ENCODE peak calls at places on chromosomes 12 and 14, in four cellular contexts. P is lower lobe of right lung, T is left lung, Z is lung. N is an unnamed sample.

GRCh38 chr12:84976133-84976532 is 59.9 kb downstream of the TSPAN19 start:
- DNase-seq in P (no peak), T (no peak), Z (no peak), N (no peak)

GRCh38 chr14:104202259-104203070 is 64.1 kb downstream of the KIF26A start:
- DNase-seq in P (peak; percentile 75), T (no peak), Z (peak; percentile 50), N (no peak)

GRCh38 chr14:75967866-75968265 is 13.9 kb downstream of the TGFB3 start:
- DNase-seq in P (no peak), T (no peak), Z (no peak), N (no peak)

GRCh38 chr14:81453166-81453766 is 53.1 kb upstream of the STON2 start:
- DNase-seq in P (no peak), T (no peak), Z (peak; percentile 52), N (peak; percentile 45)

GRCh38 chr12:62268956-62269355 is 8.8 kb downstream of the USP15 start:
- DNase-seq in P (no peak), T (no peak), Z (no peak), N (no peak)

GRCh38 chr12:82425241-82425640 is 66.9 kb downstream of the METTL25 start:
- DNase-seq in P (no peak), T (no peak), Z (no peak), N (no peak)

GRCh38 chr12:71878208-71878607 is 38.6 kb downstream of the TBC1D15 start:
- DNase-seq in P (no peak), T (no peak), Z (no peak), N (no peak)

GRCh38 chr14:21275261-21275858 is 4.5 kb upstream of the RPGRIP1 start:
- DNase-seq in P (no peak), T (no peak), Z (no peak), N (no peak)

GRCh38 chr12:90065301-90065801 is 356.7 kb upstream of the ATP2B1 start:
- DNase-seq in P (no peak), T (no peak), Z (no peak), N (no peak)

GRCh38 chr14:98802044-98802443 is 470.0 kb downstream of the BCL11B start:
- DNase-seq in P (no peak), T (no peak), Z (no peak), N (no peak)

GRCh38 chr12:12661086-12661485 is 34.9 kb downstream of the GPR19 start:
- DNase-seq in P (no peak), T (no peak), Z (no peak), N (no peak)

GRCh38 chr14:26887842-26888241 is 290.0 kb upstream of the NOVA1 start:
- DNase-seq in P (no peak), T (no peak), Z (no peak), N (no peak)

GRCh38 chr14:38775986-38776385 is 327.0 kb downstream of the SEC23A start:
- DNase-seq in P (no peak), T (no peak), Z (no peak), N (no peak)

GRCh38 chr14:63432228-63432627 is 110.9 kb downstream of the PPP2R5E start:
- DNase-seq in P (no peak), T (no peak), Z (no peak), N (no peak)

GRCh38 chr14:60974070-60974469 is 6.8 kb downstream of the TRMT5 start:
- DNase-seq in P (no peak), T (no peak), Z (no peak), N (no peak)

GRCh38 chr12:1598757-1599156 is 4.4 kb upstream of the FBXL14 start:
- DNase-seq in P (no peak), T (no peak), Z (no peak), N (no peak)

GRCh38 chr12:47276253-47277070 is 196.7 kb upstream of the AMIGO2 start:
- DNase-seq in P (no peak), T (peak; percentile 36), Z (peak; percentile 59), N (peak; percentile 51)

GRCh38 chr12:42370013-42370412 is 44.0 kb downstream of the PPHLN1 start:
- DNase-seq in P (no peak), T (no peak), Z (no peak), N (no peak)

GRCh38 chr14:74429221-74429691 is 3.2 kb upstream of the SYNDIG1L start:
- DNase-seq in P (no peak), T (no peak), Z (no peak), N (no peak)

GRCh38 chr12:64730585-64730964 is 28.6 kb downstream of the GNS start:
- DNase-seq in P (no peak), T (no peak), Z (no peak), N (no peak)

GRCh38 chr14:63909984-63910383 is 57.2 kb downstream of the SYNE2 start:
- DNase-seq in P (no peak), T (no peak), Z (no peak), N (no peak)

GRCh38 chr14:25680934-25681333 is 631.0 kb upstream of the STXBP6 start:
- DNase-seq in P (no peak), T (no peak), Z (no peak), N (no peak)

GRCh38 chr14:72104011-72104613 is 171.9 kb downstream of the RGS6 start:
- DNase-seq in P (peak; percentile 49), T (no peak), Z (no peak), N (peak; percentile 15)

GRCh38 chr14:54743382-54743781 is 159.2 kb downstream of the GCH1 start:
- DNase-seq in P (no peak), T (no peak), Z (no peak), N (no peak)

GRCh38 chr14:54746019-54746418 is 156.6 kb downstream of the GCH1 start:
- DNase-seq in P (no peak), T (no peak), Z (no peak), N (no peak)

GRCh38 chr14:54738009-54738408 is 164.6 kb downstream of the GCH1 start:
- DNase-seq in P (no peak), T (no peak), Z (no peak), N (no peak)

GRCh38 chr14:54739514-54739913 is 163.1 kb downstream of the GCH1 start:
- DNase-seq in P (no peak), T (no peak), Z (no peak), N (no peak)

DNA sequence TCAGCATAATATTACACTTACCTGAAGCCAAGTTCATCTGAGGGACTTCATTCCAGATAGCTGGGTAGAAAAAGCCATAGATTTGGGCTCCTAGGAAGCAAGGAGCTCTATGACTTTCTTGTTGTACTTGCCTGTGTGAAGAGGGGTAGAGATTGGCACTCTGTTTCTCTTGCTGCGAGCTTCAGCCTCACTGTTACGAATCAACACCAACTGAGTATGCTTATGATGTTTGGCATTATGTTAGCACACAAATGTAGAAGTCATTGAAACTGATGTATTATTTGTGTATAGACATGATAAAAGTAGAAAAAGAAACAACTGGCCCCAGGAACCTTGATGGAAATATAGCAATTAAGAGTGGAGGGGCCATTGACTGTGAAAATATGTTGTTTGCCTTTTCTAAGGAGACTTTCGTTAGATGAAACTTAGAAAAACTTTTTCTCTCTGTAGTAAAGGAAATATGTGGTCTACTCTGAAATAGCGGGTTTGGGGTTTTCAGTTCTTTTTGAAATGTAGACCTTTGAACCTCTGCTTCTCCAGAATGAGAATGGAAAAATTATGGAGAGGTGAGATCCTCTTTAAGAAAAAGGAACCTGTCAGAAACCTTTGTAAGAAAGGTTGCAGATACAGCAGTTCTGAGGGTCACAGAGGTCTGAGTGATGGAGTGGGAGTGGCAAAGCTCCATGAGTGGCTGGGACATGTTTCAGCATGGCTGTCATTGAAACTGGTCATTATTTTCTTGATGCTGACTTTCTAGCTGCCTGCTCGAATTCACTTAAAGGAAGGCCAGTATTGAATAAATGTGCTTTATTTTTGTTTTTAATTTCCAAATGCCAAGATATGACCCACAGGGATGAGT is 159.9 kb downstream of the GCH1 start:
- DNase-seq in P (no peak), T (no peak), Z (no peak), N (no peak)
- H3K4me1 ChIP-seq in P (no peaks in the 10 kb centered on the region), T (no peaks in the 10 kb centered on the region), Z (peaks cover 5% of the 10 kb centered on the region), N (peaks cover 22% of the 10 kb centered on the region)

GRCh38 chr12:7061596-7061995 is 1.1 kb downstream of the C1S start:
- DNase-seq in P (no peak), T (no peak), Z (no peak), N (no peak)
- H3K4me3 ChIP-seq in P (peak overlapping the region; percentile 50), T (peak overlapping the region; percentile 29), Z (no peak overlapping the region), N (no peak overlapping the region)

GRCh38 chr12:107079172-107080011 is 14.0 kb downstream of the CRY1 start:
- DNase-seq in P (no peak), T (no peak), Z (no peak), N (no peak)
- TF ChIP-seq CTCF in P (peak; percentile 41), T (peak; percentile 13), Z (peak; percentile 7), N (peak; percentile 63)

DNA sequence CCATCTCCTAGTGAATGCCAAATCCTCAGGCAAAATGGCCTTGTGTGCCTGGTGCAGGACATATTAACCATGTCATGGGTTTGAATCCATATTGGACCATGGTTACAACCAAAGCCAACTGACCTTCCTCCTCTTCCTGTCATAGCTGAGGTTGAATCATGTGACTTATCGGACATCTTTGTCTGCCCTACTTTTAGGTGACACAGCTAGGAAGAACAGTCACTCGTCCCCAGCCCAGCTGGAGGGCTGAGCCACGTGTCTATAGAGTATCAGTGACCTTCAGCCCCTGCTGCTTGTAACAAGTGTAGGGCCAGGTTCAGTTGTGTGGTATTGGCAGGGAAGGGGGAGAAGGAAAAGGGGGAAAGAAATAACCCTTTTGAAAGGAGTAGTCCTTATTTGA is 225.2 kb downstream of the KTN1 start:
- DNase-seq in P (no peak), T (no peak), Z (no peak), N (no peak)
- H3K4me1 ChIP-seq in P (peaks cover 15% of the 10 kb centered on the region), T (peaks cover 12% of the 10 kb centered on the region), Z (peaks cover 10% of the 10 kb centered on the region), N (peaks cover 17% of the 10 kb centered on the region)

GRCh38 chr14:96213871-96214465 is 9.3 kb downstream of the BDKRB2 start:
- DNase-seq in P (no peak), T (no peak), Z (no peak), N (no peak)

GRCh38 chr14:96212896-96213295 is 8.3 kb downstream of the BDKRB2 start:
- DNase-seq in P (no peak), T (no peak), Z (no peak), N (no peak)

GRCh38 chr14:96217381-96217913 is 12.8 kb downstream of the BDKRB2 start:
- DNase-seq in P (no peak), T (no peak), Z (no peak), N (no peak)

GRCh38 chr14:96215845-96216244 is 11.2 kb downstream of the BDKRB2 start:
- DNase-seq in P (no peak), T (no peak), Z (no peak), N (no peak)

GRCh38 chr14:96216627-96217026 is 12.0 kb downstream of the BDKRB2 start:
- DNase-seq in P (no peak), T (no peak), Z (no peak), N (no peak)
- H3K4me3 ChIP-seq in P (no peak overlapping the region), T (no peak overlapping the region), Z (no peak overlapping the region), N (no peak overlapping the region)

DNA sequence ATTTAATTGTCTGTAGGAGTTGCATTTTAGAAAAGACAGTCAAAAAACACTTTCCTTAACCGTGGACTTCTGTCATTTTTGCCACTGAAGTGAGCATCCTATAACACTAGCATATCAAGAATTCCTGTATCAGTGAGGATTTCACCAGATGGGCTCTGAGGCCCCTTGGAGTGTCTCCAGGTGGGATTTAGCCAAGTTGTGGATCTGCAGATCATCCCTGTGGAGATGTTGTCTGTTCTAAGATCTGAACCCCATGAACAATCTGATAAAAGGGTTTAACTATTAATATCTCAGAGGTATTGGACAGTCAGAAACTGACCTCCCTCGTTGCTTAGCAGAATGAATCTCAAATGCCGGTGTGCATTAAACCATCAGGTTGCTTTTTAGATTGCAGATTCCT is 165.0 kb upstream of the SRRM4 start:
- DNase-seq in P (no peak), T (no peak), Z (no peak), N (no peak)
- TF ChIP-seq CTCF in P (no peak), T (no peak), Z (no peak), N (no peak)